ENCODE peak calls at places on chromosomes 12 and 14, in seven cellular contexts. A, P, I, O, Q, S and Z are unnamed samples.

GRCh38 chr12:5581616-5582367 is 149.9 kb downstream of the NTF3 start:
- DNase-seq in A (no peak), P (no peak), I (no peak), O (no peak), Q (no peak), S (no peak), Z (no peak)

GRCh38 chr12:46675736-46676135 is 150.1 kb downstream of the SLC38A4 start:
- DNase-seq in A (peak), P (peak), I (no peak), O (peak), Q (no peak), S (no peak), Z (no peak)

GRCh38 chr12:11954181-11954580 is 116.6 kb upstream of the BCL2L14 start:
- DNase-seq in A (no peak), P (no peak), I (no peak), O (no peak), Q (no peak), S (no peak), Z (no peak)

GRCh38 chr12:67524861-67525499 is 123.6 kb upstream of the DYRK2 start:
- DNase-seq in A (no peak), P (no peak), I (no peak), O (no peak), Q (no peak), S (peak), Z (no peak)

GRCh38 chr12:106602071-106602470 is 19.3 kb downstream of the RFX4 start:
- DNase-seq in A (no peak), P (no peak), I (no peak), O (no peak), Q (no peak), S (no peak), Z (no peak)

GRCh38 chr14:97900187-97900586 is 1103.0 kb downstream of the VRK1 start:
- DNase-seq in A (no peak), P (no peak), I (no peak), O (no peak), Q (no peak), S (no peak), Z (no peak)

GRCh38 chr14:29930283-29930682 is 2.6 kb upstream of the PRKD1 start:
- DNase-seq in A (no peak), P (no peak), I (no peak), O (no peak), Q (no peak), S (no peak), Z (no peak)

GRCh38 chr12:120940799-120941198 is 36.6 kb upstream of the SPPL3 start:
- DNase-seq in A (no peak), P (no peak), I (no peak), O (peak), Q (no peak), S (no peak), Z (no peak)

GRCh38 chr12:109910969-109911348 is 10.9 kb downstream of the TCHP start:
- DNase-seq in A (peak), P (no peak), I (no peak), O (peak), Q (no peak), S (no peak), Z (no peak)

GRCh38 chr12:132429122-132429931 is 60.6 kb upstream of the FBRSL1 start:
- DNase-seq in A (peak), P (peak), I (peak), O (peak), Q (no peak), S (peak), Z (no peak)